ENCODE peak calls at places on chromosomes 1 and 21, in eight cellular contexts. W is tibial nerve; R is BJ; N is lower lobe of right lung; D is activated CD8-positive, alpha-beta memory T cell treated with anti-CD3 and anti-CD28 coated beads, Interleukin-2, amount 50 U/mL, for 4 hours; T is right lobe of liver; E is mesendoderm; C is endothelial cell. O is an unnamed sample.

GRCh38 chr1:182786223-182787001 is 3.2 kb upstream of the NPL start:
- DNase-seq in C (peak; percentile 79), W (no peak), E (peak; percentile 87), T (peak; percentile 68), R (no peak), D (peak; percentile 33), N (peak; percentile 52), O (peak; percentile 84)

GRCh38 chr1:228085287-228085926 is 2.9 kb downstream of the ARF1 start:
- DNase-seq in E (peak; percentile 99), W (no peak), C (no peak), T (no peak), D (no peak), R (peak; percentile 40), N (peak; percentile 49), O (peak; percentile 77)

GRCh38 chr1:171841931-171842723 is 829 bp downstream of the DNM3 start:
- DNase-seq in R (no peak), N (no peak), W (no peak), D (peak; percentile 16), T (no peak), C (peak; percentile 14), E (peak; percentile 49), O (peak; percentile 70)

GRCh38 chr1:206074839-206075238 is 21.9 kb downstream of the RHEX start:
- DNase-seq in E (no peak), N (no peak), D (no peak), W (no peak), R (no peak), C (no peak), T (no peak), O (peak; percentile 31)

GRCh38 chr1:162676087-162676486 is 43.8 kb downstream of the DDR2 start:
- DNase-seq in D (no peak), N (no peak), E (no peak), W (no peak), T (no peak), C (no peak), R (no peak), O (peak; percentile 54)

GRCh38 chr1:224736619-224737352 is 120.7 kb downstream of the CNIH3 start:
- DNase-seq in T (no peak), R (no peak), N (no peak), W (no peak), D (no peak), E (peak; percentile 48), C (no peak), O (peak; percentile 71)

GRCh38 chr1:8332806-8333205 is 14.9 kb downstream of the SLC45A1 start:
- DNase-seq in N (no peak), D (no peak), T (no peak), C (no peak), R (no peak), W (no peak), E (no peak), O (peak; percentile 26)

GRCh38 chr1:154877370-154877974 is 7.4 kb upstream of the KCNN3 start:
- DNase-seq in W (no peak), C (no peak), D (no peak), T (peak; percentile 62), R (no peak), E (no peak), N (no peak), O (no peak)

GRCh38 chr21:44461005-44461404 is 5.7 kb downstream of the LRRC3 start:
- DNase-seq in D (no peak), C (no peak), W (no peak), T (peak; percentile 48), N (no peak), E (no peak), R (no peak), O (no peak)

GRCh38 chr1:77779529-77780281 is at the start of gene MIGA1:
- DNase-seq in N (peak; percentile 90), C (peak; percentile 69), E (peak; percentile 96), W (peak; percentile 62), T (peak; percentile 92), D (peak; percentile 84), R (no peak), O (peak; percentile 97)

GRCh38 chr1:201085902-201086735 is 26.1 kb downstream of the CACNA1S start:
- DNase-seq in E (peak; percentile 74), C (peak; percentile 55), N (peak; percentile 79), W (no peak), T (peak; percentile 65), R (no peak), D (peak; percentile 35), O (peak; percentile 81)

GRCh38 chr21:36698160-36699025 is 522 bp upstream of the SIM2 start:
- DNase-seq in E (peak; percentile 53), C (peak; percentile 55), T (no peak), D (no peak), N (no peak), W (no peak), R (no peak), O (no peak)

GRCh38 chr21:25895565-25896205 is 160.9 kb downstream of the GABPA start:
- DNase-seq in W (no peak), C (no peak), R (no peak), E (no peak), D (no peak), T (no peak), N (no peak), O (no peak)

GRCh38 chr1:243946946-243947345 is 96.9 kb upstream of the AKT3 start:
- DNase-seq in C (peak; percentile 53), N (no peak), D (peak; percentile 43), E (peak; percentile 95), T (no peak), R (no peak), W (no peak), O (peak; percentile 94)

GRCh38 chr1:29513357-29513756 is 277.0 kb downstream of the PTPRU start:
- DNase-seq in W (no peak), R (no peak), D (no peak), C (peak; percentile 45), E (peak; percentile 87), N (no peak), T (peak; percentile 55), O (peak; percentile 73)

GRCh38 chr1:114352797-114353196 is 158.2 kb downstream of the TRIM33 start:
- DNase-seq in N (no peak), C (no peak), W (no peak), D (no peak), E (no peak), R (no peak), T (no peak), O (no peak)